ENCODE peak calls at places on chromosomes 13 and 19, in seven cellular contexts. I is mucosa of gallbladder; E is GM12891; N is NCI-H774; F is breast epithelium; K is stimulated activated CD8-positive, alpha-beta memory T cell treated with anti-CD3 and anti-CD28 coated beads, Interleukin-15, amount 100 ng/mL, for 24 hours; A is T-cell. R is an unnamed sample.

GRCh38 chr13:110283661-110284516 is 23.1 kb downstream of the COL4A1 start:
- DNase-seq in E (no peak), F (no peak), I (no peak), K (no peak), N (no peak), A (no peak), R (no peak)

GRCh38 chr13:92991687-92992086 is 234.9 kb upstream of the GPC6 start:
- DNase-seq in E (no peak), N (no peak), F (no peak), A (no peak), K (no peak), I (no peak), R (no peak)

GRCh38 chr13:36431204-36432105 is 840 bp upstream of the CCNA1 start:
- DNase-seq in N (peak; percentile 13), K (no peak), A (no peak), F (no peak), I (no peak), E (no peak), R (peak; percentile 20)

GRCh38 chr13:28707629-28708427 is 10.9 kb downstream of the SLC46A3 start:
- DNase-seq in I (no peak), F (no peak), N (no peak), A (no peak), K (no peak), E (no peak), R (no peak)

GRCh38 chr13:47481521-47481920 is 519.6 kb downstream of the SUCLA2 start:
- DNase-seq in F (no peak), K (no peak), E (no peak), I (no peak), N (no peak), A (no peak), R (no peak)

GRCh38 chr19:35265126-35265995 is 3.4 kb upstream of the USF2 start:
- DNase-seq in I (no peak), A (no peak), K (no peak), E (no peak), N (no peak), F (peak; percentile 52), R (no peak)

GRCh38 chr19:20247016-20247683 is 80.1 kb downstream of the ZNF486 start:
- DNase-seq in E (no peak), A (peak; percentile 40), F (no peak), K (no peak), N (peak; percentile 6), I (peak; percentile 61), R (no peak)

GRCh38 chr19:51194527-51195315 is 30.2 kb upstream of the CD33 start:
- DNase-seq in F (no peak), E (no peak), K (no peak), N (no peak), A (no peak), I (no peak), R (no peak)

GRCh38 chr13:96816261-96816660 is 178.0 kb downstream of the OXGR1 start:
- DNase-seq in N (no peak), I (peak; percentile 11), E (no peak), K (no peak), F (no peak), A (no peak), R (no peak)

GRCh38 chr13:109869312-109870237 is 83.2 kb upstream of the IRS2 start:
- DNase-seq in I (peak; percentile 82), A (no peak), K (no peak), E (no peak), F (peak; percentile 84), N (peak; percentile 100), R (peak; percentile 88)

GRCh38 chr13:76019421-76020044 is 383.4 kb downstream of the LMO7 start:
- DNase-seq in A (no peak), N (no peak), I (no peak), F (no peak), K (no peak), E (no peak), R (no peak)

GRCh38 chr19:55137915-55138314 is 11.1 kb downstream of the TNNT1 start:
- DNase-seq in F (no peak), A (no peak), I (no peak), K (no peak), E (no peak), N (no peak), R (no peak)

GRCh38 chr13:38045278-38046048 is 175.9 kb upstream of the TRPC4 start:
- DNase-seq in A (no peak), K (no peak), F (no peak), N (no peak), E (no peak), I (no peak), R (peak; percentile 57)

GRCh38 chr19:2962018-2962670 is 15.2 kb upstream of the TLE6 start:
- DNase-seq in K (no peak), I (peak; percentile 72), E (peak; percentile 51), F (no peak), A (peak; percentile 31), N (peak; percentile 5), R (peak; percentile 84)

GRCh38 chr13:30759748-30760147 is 24.4 kb downstream of the ALOX5AP start:
- DNase-seq in E (no peak), F (no peak), N (no peak), A (no peak), K (no peak), I (no peak), R (no peak)

GRCh38 chr13:113849546-113849945 is 14.3 kb downstream of the GAS6 start:
- DNase-seq in F (no peak), E (no peak), N (no peak), K (no peak), A (no peak), I (no peak), R (no peak)

GRCh38 chr13:34161829-34162544 is 344.0 kb downstream of the RFC3 start:
- DNase-seq in I (no peak), N (peak; percentile 25), E (no peak), K (no peak), A (no peak), F (no peak), R (peak; percentile 36)

GRCh38 chr19:33486407-33486806 is 35.2 kb downstream of the PEPD start:
- DNase-seq in N (no peak), I (no peak), F (no peak), K (no peak), E (no peak), A (no peak), R (no peak)

GRCh38 chr13:59680429-59681024 is 483.2 kb downstream of the DIAPH3 start:
- DNase-seq in N (no peak), A (no peak), E (no peak), F (no peak), I (no peak), K (no peak), R (no peak)

GRCh38 chr19:16375157-16375935 is 50.7 kb downstream of the KLF2 start:
- DNase-seq in N (no peak), F (no peak), K (no peak), I (no peak), E (no peak), A (no peak), R (no peak)

GRCh38 chr19:48325265-48325910 is at the start of gene EMP3:
- DNase-seq in I (peak; percentile 77), N (no peak), F (peak; percentile 74), K (peak; percentile 49), A (peak; percentile 87), E (peak; percentile 61), R (no peak)

GRCh38 chr19:1066748-1067340 is at the start of gene ARHGAP45:
- DNase-seq in K (peak; percentile 65), E (peak; percentile 79), F (no peak), A (peak; percentile 78), I (no peak), N (no peak), R (no peak)

GRCh38 chr19:46009530-46010510 is 13.0 kb downstream of the PGLYRP1 start:
- DNase-seq in F (no peak), N (peak; percentile 66), A (peak; percentile 59), I (peak; percentile 56), E (peak; percentile 60), K (peak; percentile 55), R (peak; percentile 12)

GRCh38 chr13:80547885-80548284 is 207.0 kb upstream of the SPRY2 start:
- DNase-seq in E (no peak), I (no peak), N (no peak), F (no peak), K (no peak), A (no peak), R (no peak)

GRCh38 chr19:21824679-21825078 is 11.3 kb downstream of the ZNF43 start:
- DNase-seq in K (no peak), I (no peak), N (no peak), A (no peak), F (no peak), E (no peak), R (no peak)

GRCh38 chr13:26695360-26695705 is 65.3 kb downstream of the GPR12 start:
- DNase-seq in N (no peak), E (no peak), K (no peak), F (no peak), I (no peak), A (no peak), R (no peak)

GRCh38 chr19:22199171-22199570 is 2.4 kb upstream of the ZNF676 start:
- DNase-seq in A (no peak), E (no peak), K (no peak), I (no peak), F (no peak), N (no peak), R (no peak)

GRCh38 chr13:26914624-26915023 is 154.0 kb upstream of the GPR12 start:
- DNase-seq in N (no peak), F (no peak), A (no peak), E (no peak), I (no peak), K (no peak), R (no peak)

GRCh38 chr13:30078059-30078458 is 227.6 kb upstream of the UBL3 start:
- DNase-seq in F (no peak), A (no peak), E (no peak), I (no peak), N (no peak), K (no peak), R (no peak)

GRCh38 chr19:49592486-49593232 is 1.7 kb downstream of the PRR12 start:
- DNase-seq in E (no peak), I (no peak), N (peak; percentile 30), A (no peak), K (no peak), F (no peak), R (no peak)

GRCh38 chr13:21149568-21149967 is 26.8 kb downstream of the SKA3 start:
- DNase-seq in E (no peak), N (no peak), A (no peak), F (no peak), K (no peak), I (no peak), R (no peak)

GRCh38 chr13:94328336-94329041 is 151.0 kb downstream of the DCT start:
- DNase-seq in K (no peak), E (no peak), A (no peak), N (no peak), I (no peak), F (no peak), R (no peak)

R was measured in COR-L47.